ENCODE peak calls at places on chromosome 21, in five cellular contexts. N is fibroblast of lung, H is NCI-H1694 treated with DMSO at 0.1 percent for 48 hours, W is iPS-NIHi11, R is left ventricle myocardium inferior. B is an unnamed sample.

GRCh38 chr21:35587841-35588390 is 472.4 kb downstream of the SETD4 start:
- DNase-seq in R (no peak), W (no peak), H (no peak), N (no peak), B (no peak)

GRCh38 chr21:25790122-25790951 is 55.6 kb downstream of the GABPA start:
- DNase-seq in N (peak), W (peak), H (peak), R (no peak), B (peak)

GRCh38 chr21:45536301-45537081 is 5.7 kb downstream of the SLC19A1 start:
- DNase-seq in H (no peak), N (no peak), R (peak), W (no peak), B (no peak)

GRCh38 chr21:33761104-33762036 is 119.1 kb downstream of the ITSN1 start:
- DNase-seq in R (no peak), H (no peak), N (peak), W (peak), B (peak)

GRCh38 chr21:36385909-36386642 is 884 bp downstream of the CHAF1B start:
- DNase-seq in N (no peak), H (no peak), R (no peak), W (no peak), B (no peak)

GRCh38 chr21:29189358-29189757 is 58.9 kb downstream of the MAP3K7CL start:
- DNase-seq in W (no peak), N (peak), H (no peak), R (no peak), B (no peak)

GRCh38 chr21:41945982-41946381 is 7.8 kb downstream of the C2CD2 start:
- DNase-seq in W (no peak), R (no peak), N (no peak), H (no peak), B (no peak)

GRCh38 chr21:29217818-29218252 is 80.9 kb upstream of the BACH1 start:
- DNase-seq in W (no peak), R (no peak), H (no peak), N (peak), B (no peak)

GRCh38 chr21:25509862-25510261 is 97.4 kb downstream of the MRPL39 start:
- DNase-seq in W (no peak), H (no peak), R (no peak), N (no peak), B (no peak)

GRCh38 chr21:36134820-36135390 is at the start of gene CBR3:
- DNase-seq in H (no peak), R (peak), N (peak), W (peak), B (no peak)